ENCODE peak calls at places on chromosome 6, in six cellular contexts. Q is GM23338, O is OCI-LY7, V is SK-N-SH, Y is PC-3, M is MM.1S. P is an unnamed sample.

GRCh38 chr6:42226251-42227143 is 8.8 kb upstream of the MRPS10 start:
- DNase-seq in Y (peak), O (no peak), V (no peak), Q (no peak), M (no peak), P (no peak)

GRCh38 chr6:47787620-47788497 is 6.0 kb downstream of the OPN5 start:
- DNase-seq in V (peak), Y (peak), Q (peak), O (peak), M (peak), P (peak)

GRCh38 chr6:159665868-159666635 is 27.0 kb downstream of the SOD2 start:
- DNase-seq in M (no peak), O (no peak), V (no peak), Y (no peak), Q (no peak), P (no peak)

GRCh38 chr6:15997751-15998388 is 131.0 kb upstream of the MYLIP start:
- DNase-seq in Y (no peak), O (no peak), M (no peak), Q (peak), V (no peak), P (no peak)

GRCh38 chr6:136510782-136511181 is 39.4 kb downstream of the MAP7 start:
- DNase-seq in V (no peak), Y (no peak), Q (no peak), O (no peak), M (peak), P (no peak)

GRCh38 chr6:13667655-13668054 is 44.0 kb downstream of the RANBP9 start:
- DNase-seq in M (no peak), V (no peak), O (no peak), Q (no peak), Y (no peak), P (no peak)

GRCh38 chr6:78909391-78909790 is 42.0 kb downstream of the IRAK1BP1 start:
- DNase-seq in V (no peak), Q (no peak), Y (no peak), O (peak), M (peak), P (no peak)

GRCh38 chr6:168480481-168480880 is 39.5 kb downstream of the SMOC2 start:
- DNase-seq in Q (no peak), M (no peak), Y (no peak), V (no peak), O (no peak), P (no peak)

GRCh38 chr6:7617954-7618764 is 28.2 kb downstream of the SNRNP48 start:
- DNase-seq in V (no peak), O (no peak), Y (peak), Q (no peak), M (peak), P (no peak)

GRCh38 chr6:100457251-100457990 is 7.3 kb downstream of the SIM1 start:
- DNase-seq in M (no peak), V (no peak), Q (peak), O (no peak), Y (no peak), P (peak)

GRCh38 chr6:139583420-139583819 is 209.0 kb upstream of the CITED2 start:
- DNase-seq in M (no peak), O (no peak), Q (no peak), V (no peak), Y (peak), P (no peak)

GRCh38 chr6:30329331-30329730 is 2.6 kb downstream of the TRIM39 start:
- DNase-seq in M (no peak), V (no peak), O (no peak), Q (no peak), Y (no peak), P (no peak)

GRCh38 chr6:111543913-111544435 is 61.0 kb upstream of the REV3L start:
- DNase-seq in O (no peak), V (no peak), Y (no peak), Q (no peak), M (no peak), P (no peak)

GRCh38 chr6:108609276-108609769 is 48.6 kb downstream of the FOXO3 start:
- DNase-seq in O (no peak), M (peak), Q (peak), V (no peak), Y (peak), P (no peak)

GRCh38 chr6:30260036-30260504 is 46.9 kb upstream of the TRIM26 start:
- DNase-seq in V (no peak), M (no peak), Q (peak), Y (no peak), O (no peak), P (no peak)

GRCh38 chr6:127866766-127867165 is 34.1 kb downstream of the THEMIS start:
- DNase-seq in Q (no peak), M (no peak), V (no peak), O (no peak), Y (no peak), P (no peak)

GRCh38 chr6:157681041-157681650 is 141.9 kb upstream of the SNX9 start:
- DNase-seq in O (no peak), Y (no peak), V (no peak), Q (no peak), M (no peak), P (no peak)

GRCh38 chr6:156794963-156795362 is 17.8 kb downstream of the ARID1B start:
- DNase-seq in M (no peak), Q (no peak), Y (no peak), O (no peak), V (no peak), P (no peak)

GRCh38 chr6:27476090-27476489 is 3.2 kb upstream of the ZNF184 start:
- DNase-seq in V (no peak), Y (no peak), Q (no peak), M (no peak), O (no peak), P (no peak)

GRCh38 chr6:134282816-134283215 is 35.1 kb downstream of the SGK1 start:
- DNase-seq in M (no peak), O (no peak), Y (no peak), Q (no peak), V (no peak), P (no peak)

GRCh38 chr6:144989319-144990099 is 704.4 kb downstream of the UTRN start:
- DNase-seq in Q (no peak), M (no peak), O (no peak), Y (peak), V (no peak), P (no peak)
- TF ChIP-seq EZH2phosphoT487 in Q (no peak), M (no peak), O (no peak), Y (no peak), V (no peak), P (no peak)

GRCh38 chr6:56655250-56655649 is 12.6 kb upstream of the DST start:
- DNase-seq in Q (no peak), V (no peak), M (no peak), O (no peak), Y (no peak), P (no peak)

GRCh38 chr6:56655996-56656395 is 13.3 kb upstream of the DST start:
- DNase-seq in Q (no peak), V (no peak), M (no peak), O (no peak), Y (no peak), P (no peak)

GRCh38 chr6:56657364-56657763 is 14.7 kb upstream of the DST start:
- DNase-seq in O (no peak), V (no peak), M (no peak), Y (no peak), Q (no peak), P (no peak)

GRCh38 chr6:56659721-56660373 is 17.2 kb upstream of the DST start:
- DNase-seq in V (peak), O (no peak), Y (no peak), Q (no peak), M (peak), P (no peak)

GRCh38 chr6:56656466-56656865 is 13.8 kb upstream of the DST start:
- DNase-seq in M (no peak), Q (no peak), O (no peak), V (no peak), Y (no peak), P (no peak)
- TF ChIP-seq EZH2phosphoT487 in M (no peak), Q (no peak), O (no peak), V (no peak), Y (no peak), P (no peak)

DNA sequence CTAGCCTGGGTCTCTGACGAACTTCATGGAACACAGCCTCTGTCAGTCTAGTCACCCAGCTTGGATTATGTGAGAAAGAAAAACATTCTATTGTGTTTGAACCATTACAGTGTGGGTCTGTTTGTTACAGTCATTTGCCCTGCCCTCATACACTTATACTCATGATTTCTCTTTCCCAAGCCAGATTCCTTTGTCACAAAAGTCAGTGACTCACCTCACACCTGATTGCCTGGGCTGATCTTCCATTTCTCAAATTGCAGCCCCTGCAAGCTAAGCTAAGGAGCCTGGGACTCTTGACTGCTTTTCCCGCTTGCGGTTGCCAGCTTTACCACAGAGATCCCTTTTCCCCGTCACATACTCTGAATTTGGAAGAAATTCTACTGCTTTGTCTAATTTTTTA is 395.9 kb downstream of the SAMD5 start:
- DNase-seq in Q (no peak), M (no peak), O (no peak), V (no peak), Y (no peak), P (no peak)
- TF ChIP-seq EZH2phosphoT487 in Q (no peak), M (no peak), O (no peak), V (no peak), Y (no peak), P (no peak)

GRCh38 chr6:150312844-150313584 is 55.8 kb upstream of the IYD start:
- DNase-seq in V (no peak), Y (no peak), M (no peak), Q (no peak), O (no peak), P (no peak)
- TF ChIP-seq EZH2phosphoT487 in V (no peak), Y (no peak), M (no peak), Q (no peak), O (no peak), P (no peak)

P was measured in neural progenitor cell.